ENCODE peak calls at places on chromosomes 1 and 21, in eight cellular contexts. One of them, this sample, is unnamed.

GRCh38 chr1:234571692-234572091 is 38.3 kb downstream of the IRF2BP2 start:
- DNase-seq in AG08396: no peak
- DNase-seq in GM06990: no peak
- DNase-seq in activated naive CD4-positive, alpha-beta T cell treated with Interleukin-2 at 50 U/mL for 16 hours: no peak
- DNase-seq in iPS-NIHi11: no peak
- DNase-seq in endodermal cell: peak
- DNase-seq in stimulated activated CD4-positive, alpha-beta T cell treated with anti-CD3 and anti-CD28 coated beads, Interleukin-1b, Interleukin-23, amount 100 ng/mL, for 1 hour: no peak
- DNase-seq in immature natural killer cell: no peak
- DNase-seq in this sample: no peak

GRCh38 chr1:155773221-155773620 is 83.8 kb downstream of the GON4L start:
- DNase-seq in GM06990: no peak
- DNase-seq in AG08396: no peak
- DNase-seq in stimulated activated CD4-positive, alpha-beta T cell treated with anti-CD3 and anti-CD28 coated beads, Interleukin-1b, Interleukin-23, amount 100 ng/mL, for 1 hour: no peak
- DNase-seq in iPS-NIHi11: no peak
- DNase-seq in endodermal cell: no peak
- DNase-seq in activated naive CD4-positive, alpha-beta T cell treated with Interleukin-2 at 50 U/mL for 16 hours: no peak
- DNase-seq in immature natural killer cell: no peak
- DNase-seq in this sample: no peak

GRCh38 chr1:64186138-64186897 is 17.1 kb upstream of the UBE2U start:
- DNase-seq in activated naive CD4-positive, alpha-beta T cell treated with Interleukin-2 at 50 U/mL for 16 hours: no peak
- DNase-seq in stimulated activated CD4-positive, alpha-beta T cell treated with anti-CD3 and anti-CD28 coated beads, Interleukin-1b, Interleukin-23, amount 100 ng/mL, for 1 hour: no peak
- DNase-seq in immature natural killer cell: no peak
- DNase-seq in AG08396: no peak
- DNase-seq in GM06990: no peak
- DNase-seq in iPS-NIHi11: no peak
- DNase-seq in endodermal cell: peak
- DNase-seq in this sample: no peak

GRCh38 chr1:160144921-160145320 is 6.5 kb upstream of the ATP1A4 start:
- DNase-seq in activated naive CD4-positive, alpha-beta T cell treated with Interleukin-2 at 50 U/mL for 16 hours: no peak
- DNase-seq in immature natural killer cell: no peak
- DNase-seq in endodermal cell: no peak
- DNase-seq in stimulated activated CD4-positive, alpha-beta T cell treated with anti-CD3 and anti-CD28 coated beads, Interleukin-1b, Interleukin-23, amount 100 ng/mL, for 1 hour: no peak
- DNase-seq in AG08396: peak
- DNase-seq in iPS-NIHi11: peak
- DNase-seq in GM06990: no peak
- DNase-seq in this sample: no peak

GRCh38 chr1:230159580-230159979 is 92.5 kb downstream of the GALNT2 start:
- DNase-seq in AG08396: no peak
- DNase-seq in endodermal cell: peak
- DNase-seq in stimulated activated CD4-positive, alpha-beta T cell treated with anti-CD3 and anti-CD28 coated beads, Interleukin-1b, Interleukin-23, amount 100 ng/mL, for 1 hour: no peak
- DNase-seq in immature natural killer cell: no peak
- DNase-seq in iPS-NIHi11: no peak
- DNase-seq in GM06990: no peak
- DNase-seq in activated naive CD4-positive, alpha-beta T cell treated with Interleukin-2 at 50 U/mL for 16 hours: no peak
- DNase-seq in this sample: no peak

GRCh38 chr1:243549108-243549507 is 293.3 kb downstream of the SDCCAG8 start:
- DNase-seq in AG08396: peak
- DNase-seq in endodermal cell: no peak
- DNase-seq in stimulated activated CD4-positive, alpha-beta T cell treated with anti-CD3 and anti-CD28 coated beads, Interleukin-1b, Interleukin-23, amount 100 ng/mL, for 1 hour: no peak
- DNase-seq in iPS-NIHi11: no peak
- DNase-seq in GM06990: no peak
- DNase-seq in immature natural killer cell: no peak
- DNase-seq in activated naive CD4-positive, alpha-beta T cell treated with Interleukin-2 at 50 U/mL for 16 hours: no peak
- DNase-seq in this sample: no peak

GRCh38 chr21:45551316-45551715 is 9.1 kb upstream of the SLC19A1 start:
- DNase-seq in GM06990: no peak
- DNase-seq in AG08396: peak
- DNase-seq in immature natural killer cell: no peak
- DNase-seq in iPS-NIHi11: no peak
- DNase-seq in endodermal cell: peak
- DNase-seq in stimulated activated CD4-positive, alpha-beta T cell treated with anti-CD3 and anti-CD28 coated beads, Interleukin-1b, Interleukin-23, amount 100 ng/mL, for 1 hour: no peak
- DNase-seq in activated naive CD4-positive, alpha-beta T cell treated with Interleukin-2 at 50 U/mL for 16 hours: peak
- DNase-seq in this sample: peak

GRCh38 chr1:160830321-160831153 is 32.1 kb downstream of the CD244 start:
- DNase-seq in AG08396: peak
- DNase-seq in activated naive CD4-positive, alpha-beta T cell treated with Interleukin-2 at 50 U/mL for 16 hours: peak
- DNase-seq in stimulated activated CD4-positive, alpha-beta T cell treated with anti-CD3 and anti-CD28 coated beads, Interleukin-1b, Interleukin-23, amount 100 ng/mL, for 1 hour: peak
- DNase-seq in immature natural killer cell: peak
- DNase-seq in endodermal cell: peak
- DNase-seq in iPS-NIHi11: peak
- DNase-seq in GM06990: peak
- DNase-seq in this sample: peak

GRCh38 chr1:186985889-186986491 is 157.2 kb downstream of the PLA2G4A start:
- DNase-seq in iPS-NIHi11: peak
- DNase-seq in endodermal cell: no peak
- DNase-seq in GM06990: peak
- DNase-seq in stimulated activated CD4-positive, alpha-beta T cell treated with anti-CD3 and anti-CD28 coated beads, Interleukin-1b, Interleukin-23, amount 100 ng/mL, for 1 hour: no peak
- DNase-seq in immature natural killer cell: peak
- DNase-seq in AG08396: peak
- DNase-seq in activated naive CD4-positive, alpha-beta T cell treated with Interleukin-2 at 50 U/mL for 16 hours: no peak
- DNase-seq in this sample: peak

GRCh38 chr1:55702064-55702463 is 486.9 kb upstream of the USP24 start:
- DNase-seq in GM06990: no peak
- DNase-seq in AG08396: no peak
- DNase-seq in endodermal cell: peak
- DNase-seq in stimulated activated CD4-positive, alpha-beta T cell treated with anti-CD3 and anti-CD28 coated beads, Interleukin-1b, Interleukin-23, amount 100 ng/mL, for 1 hour: no peak
- DNase-seq in activated naive CD4-positive, alpha-beta T cell treated with Interleukin-2 at 50 U/mL for 16 hours: no peak
- DNase-seq in iPS-NIHi11: peak
- DNase-seq in immature natural killer cell: no peak
- DNase-seq in this sample: peak

GRCh38 chr1:30191154-30191702 is 532.2 kb downstream of the MATN1 start:
- DNase-seq in iPS-NIHi11: peak
- DNase-seq in endodermal cell: peak
- DNase-seq in activated naive CD4-positive, alpha-beta T cell treated with Interleukin-2 at 50 U/mL for 16 hours: peak
- DNase-seq in immature natural killer cell: peak
- DNase-seq in stimulated activated CD4-positive, alpha-beta T cell treated with anti-CD3 and anti-CD28 coated beads, Interleukin-1b, Interleukin-23, amount 100 ng/mL, for 1 hour: no peak
- DNase-seq in GM06990: no peak
- DNase-seq in AG08396: peak
- DNase-seq in this sample: no peak

GRCh38 chr1:30123896-30124295 is 599.5 kb downstream of the MATN1 start:
- DNase-seq in AG08396: no peak
- DNase-seq in activated naive CD4-positive, alpha-beta T cell treated with Interleukin-2 at 50 U/mL for 16 hours: no peak
- DNase-seq in GM06990: no peak
- DNase-seq in stimulated activated CD4-positive, alpha-beta T cell treated with anti-CD3 and anti-CD28 coated beads, Interleukin-1b, Interleukin-23, amount 100 ng/mL, for 1 hour: no peak
- DNase-seq in iPS-NIHi11: no peak
- DNase-seq in immature natural killer cell: no peak
- DNase-seq in endodermal cell: no peak
- DNase-seq in this sample: no peak

GRCh38 chr1:179754031-179754624 is 11.0 kb downstream of the FAM163A start:
- DNase-seq in iPS-NIHi11: no peak
- DNase-seq in stimulated activated CD4-positive, alpha-beta T cell treated with anti-CD3 and anti-CD28 coated beads, Interleukin-1b, Interleukin-23, amount 100 ng/mL, for 1 hour: no peak
- DNase-seq in GM06990: no peak
- DNase-seq in immature natural killer cell: no peak
- DNase-seq in endodermal cell: no peak
- DNase-seq in AG08396: peak
- DNase-seq in activated naive CD4-positive, alpha-beta T cell treated with Interleukin-2 at 50 U/mL for 16 hours: no peak
- DNase-seq in this sample: no peak

GRCh38 chr1:245953876-245954660 is 553.0 kb downstream of the SMYD3 start:
- DNase-seq in endodermal cell: no peak
- DNase-seq in iPS-NIHi11: no peak
- DNase-seq in GM06990: no peak
- DNase-seq in activated naive CD4-positive, alpha-beta T cell treated with Interleukin-2 at 50 U/mL for 16 hours: no peak
- DNase-seq in AG08396: no peak
- DNase-seq in immature natural killer cell: peak
- DNase-seq in stimulated activated CD4-positive, alpha-beta T cell treated with anti-CD3 and anti-CD28 coated beads, Interleukin-1b, Interleukin-23, amount 100 ng/mL, for 1 hour: no peak
- DNase-seq in this sample: peak

GRCh38 chr1:26363549-26364448 is 8.8 kb downstream of the ZNF683 start:
- DNase-seq in activated naive CD4-positive, alpha-beta T cell treated with Interleukin-2 at 50 U/mL for 16 hours: peak
- DNase-seq in endodermal cell: peak
- DNase-seq in stimulated activated CD4-positive, alpha-beta T cell treated with anti-CD3 and anti-CD28 coated beads, Interleukin-1b, Interleukin-23, amount 100 ng/mL, for 1 hour: peak
- DNase-seq in AG08396: peak
- DNase-seq in GM06990: peak
- DNase-seq in iPS-NIHi11: peak
- DNase-seq in immature natural killer cell: peak
- DNase-seq in this sample: peak

GRCh38 chr1:174131032-174131638 is 28.2 kb upstream of the RABGAP1L start:
- DNase-seq in immature natural killer cell: no peak
- DNase-seq in endodermal cell: peak
- DNase-seq in GM06990: no peak
- DNase-seq in activated naive CD4-positive, alpha-beta T cell treated with Interleukin-2 at 50 U/mL for 16 hours: no peak
- DNase-seq in iPS-NIHi11: no peak
- DNase-seq in stimulated activated CD4-positive, alpha-beta T cell treated with anti-CD3 and anti-CD28 coated beads, Interleukin-1b, Interleukin-23, amount 100 ng/mL, for 1 hour: no peak
- DNase-seq in AG08396: no peak
- DNase-seq in this sample: no peak

GRCh38 chr21:41664881-41665765 is 101.7 kb downstream of the RIPK4 start:
- DNase-seq in GM06990: no peak
- DNase-seq in stimulated activated CD4-positive, alpha-beta T cell treated with anti-CD3 and anti-CD28 coated beads, Interleukin-1b, Interleukin-23, amount 100 ng/mL, for 1 hour: no peak
- DNase-seq in endodermal cell: no peak
- DNase-seq in activated naive CD4-positive, alpha-beta T cell treated with Interleukin-2 at 50 U/mL for 16 hours: no peak
- DNase-seq in AG08396: peak
- DNase-seq in immature natural killer cell: no peak
- DNase-seq in iPS-NIHi11: no peak
- DNase-seq in this sample: peak

GRCh38 chr1:77757616-77758015 is 2.0 kb downstream of the USP33 start:
- DNase-seq in stimulated activated CD4-positive, alpha-beta T cell treated with anti-CD3 and anti-CD28 coated beads, Interleukin-1b, Interleukin-23, amount 100 ng/mL, for 1 hour: no peak
- DNase-seq in activated naive CD4-positive, alpha-beta T cell treated with Interleukin-2 at 50 U/mL for 16 hours: no peak
- DNase-seq in immature natural killer cell: no peak
- DNase-seq in iPS-NIHi11: no peak
- DNase-seq in endodermal cell: no peak
- DNase-seq in GM06990: no peak
- DNase-seq in AG08396: peak
- DNase-seq in this sample: no peak

GRCh38 chr1:112358061-112358770 is 37.8 kb upstream of the CTTNBP2NL start:
- DNase-seq in iPS-NIHi11: no peak
- DNase-seq in activated naive CD4-positive, alpha-beta T cell treated with Interleukin-2 at 50 U/mL for 16 hours: no peak
- DNase-seq in GM06990: no peak
- DNase-seq in AG08396: no peak
- DNase-seq in immature natural killer cell: no peak
- DNase-seq in endodermal cell: no peak
- DNase-seq in stimulated activated CD4-positive, alpha-beta T cell treated with anti-CD3 and anti-CD28 coated beads, Interleukin-1b, Interleukin-23, amount 100 ng/mL, for 1 hour: no peak
- DNase-seq in this sample: no peak

GRCh38 chr1:209756608-209757445 is 974 bp downstream of the TRAF3IP3 start:
- DNase-seq in stimulated activated CD4-positive, alpha-beta T cell treated with anti-CD3 and anti-CD28 coated beads, Interleukin-1b, Interleukin-23, amount 100 ng/mL, for 1 hour: no peak
- DNase-seq in endodermal cell: no peak
- DNase-seq in activated naive CD4-positive, alpha-beta T cell treated with Interleukin-2 at 50 U/mL for 16 hours: peak
- DNase-seq in immature natural killer cell: peak
- DNase-seq in iPS-NIHi11: no peak
- DNase-seq in AG08396: no peak
- DNase-seq in GM06990: peak
- DNase-seq in this sample: peak

GRCh38 chr1:43267291-43267805 is 2.4 kb upstream of the TMEM125 start:
- DNase-seq in iPS-NIHi11: no peak
- DNase-seq in activated naive CD4-positive, alpha-beta T cell treated with Interleukin-2 at 50 U/mL for 16 hours: no peak
- DNase-seq in endodermal cell: no peak
- DNase-seq in AG08396: peak
- DNase-seq in GM06990: no peak
- DNase-seq in immature natural killer cell: no peak
- DNase-seq in stimulated activated CD4-positive, alpha-beta T cell treated with anti-CD3 and anti-CD28 coated beads, Interleukin-1b, Interleukin-23, amount 100 ng/mL, for 1 hour: no peak
- DNase-seq in this sample: no peak

GRCh38 chr1:164772635-164773034 is 213.7 kb downstream of the PBX1 start:
- DNase-seq in immature natural killer cell: no peak
- DNase-seq in iPS-NIHi11: peak
- DNase-seq in GM06990: no peak
- DNase-seq in stimulated activated CD4-positive, alpha-beta T cell treated with anti-CD3 and anti-CD28 coated beads, Interleukin-1b, Interleukin-23, amount 100 ng/mL, for 1 hour: no peak
- DNase-seq in activated naive CD4-positive, alpha-beta T cell treated with Interleukin-2 at 50 U/mL for 16 hours: no peak
- DNase-seq in AG08396: peak
- DNase-seq in endodermal cell: peak
- DNase-seq in this sample: no peak

This sample was measured in dermis blood vessel endothelial cell.